ENCODE peak calls at places on chromosomes 7 and 10, in four cellular contexts. J is HepG2, A is mammary epithelial cell, L is fibroblast of lung. T is an unnamed sample. For H3K9me3, the result is how much of the 10 kb centered on the place peaks cover.

GRCh38 chr7:113784317-113784716 is 134.5 kb downstream of the PPP1R3A start:
- DNase-seq in J (no peak), L (no peak), A (no peak), T (no peak)

GRCh38 chr10:78864761-78865517 is 203.8 kb upstream of the ZMIZ1 start:
- DNase-seq in A (no peak), J (no peak), L (no peak), T (no peak)

GRCh38 chr7:53466396-53466795 is 431.0 kb downstream of the POM121L12 start:
- DNase-seq in J (no peak), L (no peak), A (no peak), T (no peak)

GRCh38 chr10:102279104-102279503 is 33.8 kb downstream of the GBF1 start:
- DNase-seq in A (no peak), J (no peak), L (no peak), T (no peak)

GRCh38 chr7:19030280-19030679 is 87.2 kb downstream of the TWIST1 start:
- DNase-seq in L (peak), A (peak), J (no peak), T (peak)

GRCh38 chr10:78407009-78407711 is 373.5 kb downstream of the RPS24 start:
- DNase-seq in J (peak), L (peak), A (peak), T (peak)

GRCh38 chr7:33761440-33762080 is 143.8 kb upstream of the BMPER start:
- DNase-seq in J (no peak), A (no peak), L (no peak), T (no peak)

GRCh38 chr7:133910761-133911160 is 216.4 kb upstream of the LRGUK start:
- DNase-seq in A (no peak), J (no peak), L (no peak), T (no peak)

GRCh38 chr10:33412261-33413092 is 78.0 kb upstream of the NRP1 start:
- DNase-seq in J (no peak), A (peak), L (peak), T (no peak)

GRCh38 chr10:78314651-78315050 is 281.0 kb downstream of the RPS24 start:
- DNase-seq in J (no peak), A (no peak), L (no peak), T (no peak)

GRCh38 chr7:29044529-29044928 is 86.4 kb upstream of the TRIL start:
- DNase-seq in A (no peak), J (no peak), L (peak), T (no peak)

GRCh38 chr10:99337261-99337905 is 8.2 kb downstream of the CNNM1 start:
- DNase-seq in L (no peak), A (peak), J (no peak), T (no peak)

GRCh38 chr10:79437111-79437814 is 8.2 kb downstream of the ZCCHC24 start:
- DNase-seq in L (peak), A (peak), J (no peak), T (no peak)

GRCh38 chr10:97543025-97543546 is 29.5 kb upstream of the ANKRD2 start:
- DNase-seq in L (peak), J (peak), A (peak), T (peak)

GRCh38 chr10:73493781-73494180 is 2.0 kb downstream of the PPP3CB start:
- DNase-seq in J (no peak), A (peak), L (peak), T (no peak)

GRCh38 chr10:47050618-47051455 is 139.6 kb downstream of the PTPN20 start:
- DNase-seq in L (no peak), A (no peak), J (no peak), T (no peak)

GRCh38 chr10:103814104-103814503 is 41.3 kb downstream of the SH3PXD2A start:
- DNase-seq in J (no peak), L (no peak), A (no peak), T (no peak)
- H3K27ac ChIP-seq in J (peak), L (no peak), A (no peak), T (no peak)

GRCh38 chr10:3108033-3108432 is 40.7 kb downstream of the PFKP start:
- DNase-seq in A (no peak), L (no peak), J (no peak), T (no peak)

GRCh38 chr10:3110782-3111625 is 43.7 kb downstream of the PFKP start:
- DNase-seq in A (no peak), L (no peak), J (no peak), T (no peak)

GRCh38 chr10:3108575-3109105 is 41.3 kb downstream of the PFKP start:
- DNase-seq in J (no peak), A (no peak), L (no peak), T (no peak)

GRCh38 chr10:3109196-3109595 is 41.8 kb downstream of the PFKP start:
- DNase-seq in L (no peak), A (no peak), J (no peak), T (no peak)

GRCh38 chr10:3109633-3110032 is 42.3 kb downstream of the PFKP start:
- DNase-seq in A (no peak), J (no peak), L (no peak), T (no peak)
- H2AFZ ChIP-seq in A (no peak), J (no peak), L (no peak), T (no peak)

GRCh38 chr10:131221632-131222277 is 89.8 kb downstream of the TCERG1L start:
- DNase-seq in A (no peak), L (no peak), J (no peak), T (no peak)
- H3K9me3 ChIP-seq in A (under half), L (under half), J (under half), T (under half)

GRCh38 chr7:327305-327931 is 37.4 kb downstream of the FOXL3 start:
- DNase-seq in A (no peak), J (no peak), L (no peak), T (no peak)
- H3K27ac ChIP-seq in A (no peak), J (no peak), L (no peak), T (no peak)

GRCh38 chr10:17035446-17035845 is 94.2 kb downstream of the CUBN start:
- DNase-seq in L (no peak), A (no peak), J (no peak), T (no peak)
- H2AFZ ChIP-seq in L (no peak), A (peak), J (no peak), T (no peak)

GRCh38 chr7:157622408-157623221 is 285.8 kb downstream of the DNAJB6 start:
- DNase-seq in L (no peak), A (no peak), J (no peak), T (no peak)
- H3K9me3 ChIP-seq in L (under half), A (under half), J (under half), T (under half)

GRCh38 chr10:62037166-62037831 is 135.8 kb downstream of the ARID5B start:
- DNase-seq in L (peak), A (peak), J (peak), T (peak)
- H3K27ac ChIP-seq in L (peak), A (peak), J (peak), T (peak)

GRCh38 chr7:23604296-23604640 is 7.1 kb downstream of the CCDC126 start:
- DNase-seq in L (no peak), A (no peak), J (no peak), T (no peak)

GRCh38 chr7:23598321-23598720 is 1.1 kb downstream of the CCDC126 start:
- DNase-seq in L (no peak), A (peak), J (peak), T (peak)

GRCh38 chr7:23607130-23607529 is 9.9 kb downstream of the CCDC126 start:
- DNase-seq in J (no peak), L (no peak), A (no peak), T (no peak)

GRCh38 chr7:23600251-23600650 is 3.1 kb downstream of the CCDC126 start:
- DNase-seq in J (no peak), L (peak), A (no peak), T (no peak)

GRCh38 chr7:23603632-23604295 is 6.6 kb downstream of the CCDC126 start:
- DNase-seq in A (no peak), L (no peak), J (no peak), T (no peak)
- H2AFZ ChIP-seq in A (no peak), L (no peak), J (no peak), T (no peak)

DNA sequence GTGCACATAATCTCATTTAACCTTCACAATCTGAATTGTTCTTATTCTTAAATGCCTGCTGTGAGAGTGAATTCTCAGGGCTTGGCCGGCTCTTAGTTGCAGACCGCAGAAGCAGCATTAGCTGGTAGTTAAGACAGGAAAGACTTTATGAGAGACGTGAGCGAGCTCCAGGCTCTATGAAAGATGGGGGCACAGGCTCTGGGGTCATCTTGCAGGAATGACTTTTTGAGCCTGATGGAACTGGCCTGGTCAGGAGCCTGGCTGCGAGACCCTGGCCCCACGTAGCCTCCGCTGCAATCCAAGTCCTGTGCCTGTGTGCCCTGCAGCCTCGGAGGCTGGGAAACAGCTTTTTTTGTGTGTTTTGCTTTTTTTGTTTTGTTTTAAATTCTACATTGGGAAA is 958.8 kb upstream of the ZNF722 start:
- DNase-seq in J (no peak), L (no peak), A (no peak), T (no peak)
- H3K9me3 ChIP-seq in J (half or more), L (under half), A (under half), T (under half)

GRCh38 chr10:3045471-3046209 is 21.7 kb upstream of the PFKP start:
- DNase-seq in A (peak), L (peak), J (peak), T (peak)
- H3K27ac ChIP-seq in A (no peak), L (peak), J (no peak), T (peak)